ENCODE peak calls at places on chromosomes 7 and 10, in ten cellular contexts. J is endothelial cell of umbilical vein, B is GM23248, F is fibroblast of lung, N is OCI-LY7, H is PC-3, G is astrocyte, M is neural progenitor cell, I is mammary epithelial cell, T is SK-N-SH. Q is an unnamed sample.

GRCh38 chr10:122435212-122435827 is 19.1 kb upstream of the ARMS2 start:
- DNase-seq in J (peak; percentile 64), B (peak; percentile 72), F (peak; percentile 24), N (peak; percentile 76), H (peak; percentile 75), G (no peak), M (peak; percentile 72), I (no peak), T (peak; percentile 47), Q (peak; percentile 84)

GRCh38 chr10:77692782-77693181 is 55.2 kb upstream of the KCNMA1 start:
- DNase-seq in J (no peak), B (peak; percentile 65), F (peak; percentile 88), N (no peak), H (peak; percentile 60), G (peak; percentile 78), M (no peak), I (peak; percentile 93), T (no peak), Q (no peak)

GRCh38 chr10:30510184-30510931 is 76.4 kb downstream of the MAP3K8 start:
- DNase-seq in J (no peak), B (peak; percentile 93), F (peak; percentile 79), N (no peak), H (peak; percentile 71), G (peak; percentile 73), M (no peak), I (peak; percentile 80), T (no peak), Q (peak; percentile 77)

GRCh38 chr10:99370993-99371392 is 41.8 kb downstream of the CNNM1 start:
- DNase-seq in J (peak; percentile 36), B (peak; percentile 74), F (no peak), N (peak; percentile 7), H (no peak), G (peak; percentile 7), M (peak; percentile 55), I (peak; percentile 25), T (peak; percentile 56), Q (peak; percentile 76)

GRCh38 chr10:119341236-119342016 is 134.1 kb downstream of the GRK5 start:
- DNase-seq in J (peak; percentile 44), B (peak; percentile 80), F (peak; percentile 75), N (no peak), H (peak; percentile 39), G (peak; percentile 71), M (no peak), I (peak; percentile 69), T (no peak), Q (no peak)

GRCh38 chr7:124152859-124153692 is 120.2 kb upstream of the TMEM229A start:
- DNase-seq in J (peak; percentile 87), B (peak; percentile 24), F (peak; percentile 29), N (peak; percentile 9), H (peak; percentile 67), G (peak; percentile 23), M (peak; percentile 30), I (peak; percentile 42), T (peak; percentile 34), Q (peak; percentile 69)

GRCh38 chr10:14839305-14839695 is 1.2 kb downstream of the HSPA14 start:
- DNase-seq in J (no peak), B (peak; percentile 54), F (no peak), N (peak; percentile 15), H (no peak), G (no peak), M (peak; percentile 18), I (peak; percentile 9), T (no peak), Q (peak; percentile 70)

GRCh38 chr10:79148452-79149344 is 79.9 kb downstream of the ZMIZ1 start:
- DNase-seq in J (peak; percentile 80), B (peak; percentile 93), F (peak; percentile 71), N (no peak), H (peak; percentile 99), G (no peak), M (peak; percentile 58), I (peak; percentile 81), T (peak; percentile 75), Q (no peak)

DNA sequence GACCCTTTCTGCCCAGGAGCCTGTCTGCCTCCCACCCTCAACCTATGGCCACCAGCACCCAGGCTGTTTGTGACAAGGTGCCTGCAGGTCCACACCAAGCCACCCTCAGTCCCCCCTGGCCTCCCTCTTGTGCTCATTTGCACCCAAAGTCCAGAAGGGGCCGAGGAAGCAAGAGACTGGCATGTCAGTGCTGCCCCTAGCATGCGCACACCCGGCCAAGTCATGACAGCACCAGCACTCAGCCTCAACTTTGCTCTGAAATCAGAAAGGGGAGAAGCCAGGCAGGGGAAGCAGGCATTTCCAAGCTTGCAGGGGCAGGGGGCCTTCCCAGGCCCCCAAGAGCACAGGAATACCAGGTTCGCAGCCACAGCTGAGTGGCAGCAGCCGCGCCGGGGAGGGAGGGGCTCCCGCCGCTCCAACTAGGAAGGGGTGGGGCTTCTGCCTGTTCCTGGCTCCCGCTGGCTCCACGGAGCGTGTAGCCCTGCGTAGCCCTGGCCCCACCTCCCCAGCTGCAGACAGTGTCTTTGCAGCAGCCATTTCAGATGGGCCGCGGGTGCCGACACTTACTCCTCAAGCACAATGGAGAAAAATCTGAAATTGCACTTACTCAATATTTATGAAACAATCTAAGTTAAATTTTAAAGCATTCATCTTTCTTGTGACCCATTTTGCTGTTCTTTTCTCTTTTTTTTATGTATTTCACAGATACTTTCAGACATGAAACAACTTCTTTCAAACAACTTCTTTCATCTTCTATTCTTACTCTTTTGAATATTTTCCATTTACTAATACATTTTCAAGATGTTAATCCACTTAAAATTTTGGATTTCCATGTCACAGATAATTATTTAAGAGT is 54.9 kb upstream of the ABCB5 start:
- DNase-seq in J (no peak), B (no peak), F (no peak), N (no peak), H (no peak), G (no peak), M (no peak), I (no peak), T (no peak), Q (no peak)
- H2AFZ ChIP-seq in J (peak overlapping the region; percentile 28), B (no peak overlapping the region), F (no peak overlapping the region), N (no peak overlapping the region), H (no peak overlapping the region), G (no peak overlapping the region), M (no peak overlapping the region), I (no peak overlapping the region), T (no peak overlapping the region), Q (no peak overlapping the region)

GRCh38 chr10:80186364-80187012 is 18.8 kb downstream of the ANXA11 start:
- DNase-seq in J (no peak), B (peak; percentile 57), F (no peak), N (peak; percentile 57), H (no peak), G (no peak), M (no peak), I (no peak), T (no peak), Q (no peak)
- H3K4me3 ChIP-seq in J (no peak overlapping the region), B (no peak overlapping the region), F (no peak overlapping the region), N (peak overlapping the region; percentile 63), H (no peak overlapping the region), G (no peak overlapping the region), M (no peak overlapping the region), I (no peak overlapping the region), T (no peak overlapping the region), Q (no peak overlapping the region)

GRCh38 chr7:19378340-19378704 is 233.1 kb upstream of the FERD3L start:
- DNase-seq in J (no peak), B (no peak), F (no peak), N (no peak), H (no peak), G (no peak), M (no peak), I (no peak), T (no peak), Q (no peak)

GRCh38 chr7:19376591-19376990 is 231.4 kb upstream of the FERD3L start:
- DNase-seq in J (no peak), B (no peak), F (peak; percentile 61), N (no peak), H (no peak), G (peak; percentile 57), M (no peak), I (no peak), T (no peak), Q (no peak)

GRCh38 chr7:19375986-19376385 is 230.8 kb upstream of the FERD3L start:
- DNase-seq in J (no peak), B (no peak), F (no peak), N (no peak), H (no peak), G (no peak), M (no peak), I (peak; percentile 20), T (no peak), Q (no peak)

GRCh38 chr7:19373334-19373733 is 228.1 kb upstream of the FERD3L start:
- DNase-seq in J (no peak), B (no peak), F (no peak), N (no peak), H (no peak), G (no peak), M (no peak), I (no peak), T (no peak), Q (no peak)

DNA sequence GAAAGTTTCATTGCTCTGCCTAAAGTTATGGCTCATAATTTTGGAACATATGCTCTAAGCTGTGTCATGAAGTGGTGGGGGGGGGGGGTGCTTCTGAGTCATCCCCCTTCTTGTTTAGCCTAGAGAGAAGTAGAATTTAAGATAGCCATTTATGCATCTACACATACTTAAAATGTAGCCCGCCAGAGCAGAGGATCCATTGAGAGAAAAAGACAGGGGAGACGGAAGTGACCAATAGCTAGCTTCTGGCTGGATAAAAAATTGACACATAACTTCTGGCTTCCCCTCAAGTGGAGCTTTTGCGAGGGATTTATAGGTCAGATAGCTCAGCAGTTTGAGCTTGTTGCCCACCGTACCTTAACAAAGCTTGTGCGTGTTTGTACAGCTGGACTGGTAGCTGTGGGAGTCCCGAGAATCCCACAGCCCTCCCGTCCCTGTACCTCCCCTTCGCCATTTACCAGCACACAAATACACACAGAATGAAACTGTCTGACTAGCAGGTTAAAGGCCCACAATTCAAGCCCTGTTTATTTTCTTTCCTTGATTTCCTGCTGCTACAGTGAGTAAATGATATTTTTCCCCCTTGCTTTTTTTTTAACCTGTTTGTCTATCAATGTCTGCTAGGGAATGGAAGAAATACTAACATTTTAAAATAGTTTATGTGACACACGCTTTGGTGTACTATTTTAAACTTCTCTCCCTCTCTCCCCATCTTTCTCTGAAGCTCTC is 232.6 kb upstream of the FERD3L start:
- DNase-seq in J (no peak), B (peak; percentile 40), F (peak; percentile 83), N (no peak), H (peak; percentile 19), G (peak; percentile 76), M (no peak), I (no peak), T (peak; percentile 1), Q (no peak)
- H3K27ac ChIP-seq in J (no peak overlapping the region), B (no peak overlapping the region), F (peak overlapping the region; percentile 60), N (no peak overlapping the region), H (no peak overlapping the region), G (peak overlapping the region; percentile 74), M (no peak overlapping the region), I (no peak overlapping the region), T (no peak overlapping the region), Q (no peak overlapping the region)

GRCh38 chr10:110724937-110725336 is 80.8 kb downstream of the RBM20 start:
- DNase-seq in J (no peak), B (no peak), F (no peak), N (no peak), H (no peak), G (no peak), M (no peak), I (no peak), T (no peak), Q (no peak)

GRCh38 chr10:110721406-110722038 is 77.4 kb downstream of the RBM20 start:
- DNase-seq in J (no peak), B (no peak), F (no peak), N (no peak), H (no peak), G (no peak), M (no peak), I (no peak), T (no peak), Q (no peak)

GRCh38 chr10:110725809-110726641 is 81.9 kb downstream of the RBM20 start:
- DNase-seq in J (no peak), B (peak; percentile 46), F (peak; percentile 32), N (peak; percentile 52), H (no peak), G (no peak), M (no peak), I (peak; percentile 35), T (no peak), Q (peak; percentile 49)

GRCh38 chr10:110723224-110723891 is 79.2 kb downstream of the RBM20 start:
- DNase-seq in J (no peak), B (no peak), F (no peak), N (peak; percentile 77), H (no peak), G (no peak), M (no peak), I (no peak), T (no peak), Q (peak; percentile 87)

GRCh38 chr10:110724116-110724701 is 80.1 kb downstream of the RBM20 start:
- DNase-seq in J (no peak), B (no peak), F (no peak), N (peak; percentile 82), H (no peak), G (no peak), M (no peak), I (no peak), T (no peak), Q (peak; percentile 52)
- H2AFZ ChIP-seq in J (no peak overlapping the region), B (no peak overlapping the region), F (no peak overlapping the region), N (peak overlapping the region; percentile 75), H (no peak overlapping the region), G (no peak overlapping the region), M (peak overlapping the region; percentile 1), I (no peak overlapping the region), T (no peak overlapping the region), Q (no peak overlapping the region)